ENCODE peak calls at places on chromosomes 16 and 17, in seven cellular contexts. One of them, this sample, is unnamed.

GRCh38 chr17:2282297-2282873 is 21.2 kb downstream of the SMG6 start:
- DNase-seq in EL: peak; percentile 84
- DNase-seq in kidney glomerular epithelial cell: peak; percentile 50
- DNase-seq in stimulated activated CD8-positive, alpha-beta memory T cell treated with anti-CD3 and anti-CD28 coated beads, Interleukin-7, amount 100 ng/mL, for 1 hour: no peak
- DNase-seq in mucosa of descending colon: no peak
- DNase-seq in T-helper 9 cell: no peak
- DNase-seq in effector memory CD8-positive, alpha-beta T cell: peak; percentile 17
- DNase-seq in this sample: no peak

GRCh38 chr16:58456193-58456592 is 43.8 kb upstream of the NDRG4 start:
- DNase-seq in EL: no peak
- DNase-seq in kidney glomerular epithelial cell: no peak
- DNase-seq in stimulated activated CD8-positive, alpha-beta memory T cell treated with anti-CD3 and anti-CD28 coated beads, Interleukin-7, amount 100 ng/mL, for 1 hour: no peak
- DNase-seq in mucosa of descending colon: no peak
- DNase-seq in T-helper 9 cell: no peak
- DNase-seq in effector memory CD8-positive, alpha-beta T cell: no peak
- DNase-seq in this sample: no peak

GRCh38 chr17:78142113-78142861 is 3.9 kb upstream of the C17orf99 start:
- DNase-seq in EL: peak; percentile 47
- DNase-seq in kidney glomerular epithelial cell: peak; percentile 77
- DNase-seq in stimulated activated CD8-positive, alpha-beta memory T cell treated with anti-CD3 and anti-CD28 coated beads, Interleukin-7, amount 100 ng/mL, for 1 hour: no peak
- DNase-seq in mucosa of descending colon: peak; percentile 77
- DNase-seq in T-helper 9 cell: no peak
- DNase-seq in effector memory CD8-positive, alpha-beta T cell: no peak
- DNase-seq in this sample: peak; percentile 79

GRCh38 chr17:81163703-81164413 is 1.4 kb upstream of the PVALEF start:
- DNase-seq in EL: no peak
- DNase-seq in kidney glomerular epithelial cell: no peak
- DNase-seq in stimulated activated CD8-positive, alpha-beta memory T cell treated with anti-CD3 and anti-CD28 coated beads, Interleukin-7, amount 100 ng/mL, for 1 hour: no peak
- DNase-seq in mucosa of descending colon: no peak
- DNase-seq in T-helper 9 cell: no peak
- DNase-seq in effector memory CD8-positive, alpha-beta T cell: no peak
- DNase-seq in this sample: no peak

GRCh38 chr17:1532836-1533602 is 16.6 kb upstream of the INPP5K start:
- DNase-seq in EL: no peak
- DNase-seq in kidney glomerular epithelial cell: no peak
- DNase-seq in stimulated activated CD8-positive, alpha-beta memory T cell treated with anti-CD3 and anti-CD28 coated beads, Interleukin-7, amount 100 ng/mL, for 1 hour: peak; percentile 13
- DNase-seq in mucosa of descending colon: no peak
- DNase-seq in T-helper 9 cell: peak; percentile 32
- DNase-seq in effector memory CD8-positive, alpha-beta T cell: peak; percentile 17
- DNase-seq in this sample: no peak

GRCh38 chr17:13647551-13647950 is 45.8 kb upstream of the HS3ST3A1 start:
- DNase-seq in EL: no peak
- DNase-seq in kidney glomerular epithelial cell: no peak
- DNase-seq in stimulated activated CD8-positive, alpha-beta memory T cell treated with anti-CD3 and anti-CD28 coated beads, Interleukin-7, amount 100 ng/mL, for 1 hour: no peak
- DNase-seq in mucosa of descending colon: peak; percentile 5
- DNase-seq in T-helper 9 cell: no peak
- DNase-seq in effector memory CD8-positive, alpha-beta T cell: no peak
- DNase-seq in this sample: no peak

GRCh38 chr17:43393944-43394482 is 4.8 kb upstream of the ARL4D start:
- DNase-seq in EL: peak; percentile 89
- DNase-seq in kidney glomerular epithelial cell: peak; percentile 65
- DNase-seq in stimulated activated CD8-positive, alpha-beta memory T cell treated with anti-CD3 and anti-CD28 coated beads, Interleukin-7, amount 100 ng/mL, for 1 hour: peak; percentile 80
- DNase-seq in mucosa of descending colon: peak; percentile 99
- DNase-seq in T-helper 9 cell: peak; percentile 88
- DNase-seq in effector memory CD8-positive, alpha-beta T cell: peak; percentile 91
- DNase-seq in this sample: peak; percentile 95

GRCh38 chr16:61862756-61863155 is 173.5 kb downstream of the CDH8 start:
- DNase-seq in EL: no peak
- DNase-seq in kidney glomerular epithelial cell: no peak
- DNase-seq in stimulated activated CD8-positive, alpha-beta memory T cell treated with anti-CD3 and anti-CD28 coated beads, Interleukin-7, amount 100 ng/mL, for 1 hour: no peak
- DNase-seq in mucosa of descending colon: no peak
- DNase-seq in T-helper 9 cell: no peak
- DNase-seq in effector memory CD8-positive, alpha-beta T cell: no peak
- DNase-seq in this sample: no peak

GRCh38 chr16:73949574-73950348 is 346.9 kb upstream of the PSMD7 start:
- DNase-seq in EL: peak; percentile 61
- DNase-seq in kidney glomerular epithelial cell: no peak
- DNase-seq in stimulated activated CD8-positive, alpha-beta memory T cell treated with anti-CD3 and anti-CD28 coated beads, Interleukin-7, amount 100 ng/mL, for 1 hour: no peak
- DNase-seq in mucosa of descending colon: peak; percentile 40
- DNase-seq in T-helper 9 cell: no peak
- DNase-seq in effector memory CD8-positive, alpha-beta T cell: no peak
- DNase-seq in this sample: no peak

GRCh38 chr17:30429155-30429554 is 48.1 kb upstream of the GOSR1 start:
- DNase-seq in EL: peak; percentile 48
- DNase-seq in kidney glomerular epithelial cell: peak; percentile 39
- DNase-seq in stimulated activated CD8-positive, alpha-beta memory T cell treated with anti-CD3 and anti-CD28 coated beads, Interleukin-7, amount 100 ng/mL, for 1 hour: no peak
- DNase-seq in mucosa of descending colon: no peak
- DNase-seq in T-helper 9 cell: no peak
- DNase-seq in effector memory CD8-positive, alpha-beta T cell: no peak
- DNase-seq in this sample: no peak

GRCh38 chr17:74028717-74029116 is 174.8 kb upstream of the RPL38 start:
- DNase-seq in EL: no peak
- DNase-seq in kidney glomerular epithelial cell: no peak
- DNase-seq in stimulated activated CD8-positive, alpha-beta memory T cell treated with anti-CD3 and anti-CD28 coated beads, Interleukin-7, amount 100 ng/mL, for 1 hour: no peak
- DNase-seq in mucosa of descending colon: no peak
- DNase-seq in T-helper 9 cell: no peak
- DNase-seq in effector memory CD8-positive, alpha-beta T cell: no peak
- DNase-seq in this sample: no peak

GRCh38 chr17:38602453-38602852 is 3.3 kb downstream of the SRCIN1 start:
- DNase-seq in EL: no peak
- DNase-seq in kidney glomerular epithelial cell: no peak
- DNase-seq in stimulated activated CD8-positive, alpha-beta memory T cell treated with anti-CD3 and anti-CD28 coated beads, Interleukin-7, amount 100 ng/mL, for 1 hour: no peak
- DNase-seq in mucosa of descending colon: no peak
- DNase-seq in T-helper 9 cell: no peak
- DNase-seq in effector memory CD8-positive, alpha-beta T cell: no peak
- DNase-seq in this sample: no peak

GRCh38 chr17:44987883-44988195 is 19.7 kb upstream of the C1QL1 start:
- DNase-seq in EL: no peak
- DNase-seq in kidney glomerular epithelial cell: no peak
- DNase-seq in stimulated activated CD8-positive, alpha-beta memory T cell treated with anti-CD3 and anti-CD28 coated beads, Interleukin-7, amount 100 ng/mL, for 1 hour: no peak
- DNase-seq in mucosa of descending colon: no peak
- DNase-seq in T-helper 9 cell: no peak
- DNase-seq in effector memory CD8-positive, alpha-beta T cell: no peak
- DNase-seq in this sample: no peak

GRCh38 chr16:70769131-70769530 is 31.8 kb downstream of the VAC14 start:
- DNase-seq in EL: no peak
- DNase-seq in kidney glomerular epithelial cell: no peak
- DNase-seq in stimulated activated CD8-positive, alpha-beta memory T cell treated with anti-CD3 and anti-CD28 coated beads, Interleukin-7, amount 100 ng/mL, for 1 hour: no peak
- DNase-seq in mucosa of descending colon: no peak
- DNase-seq in T-helper 9 cell: no peak
- DNase-seq in effector memory CD8-positive, alpha-beta T cell: no peak
- DNase-seq in this sample: no peak

GRCh38 chr17:65514082-65514481 is 47.4 kb downstream of the AXIN2 start:
- DNase-seq in EL: peak; percentile 84
- DNase-seq in kidney glomerular epithelial cell: no peak
- DNase-seq in stimulated activated CD8-positive, alpha-beta memory T cell treated with anti-CD3 and anti-CD28 coated beads, Interleukin-7, amount 100 ng/mL, for 1 hour: no peak
- DNase-seq in mucosa of descending colon: no peak
- DNase-seq in T-helper 9 cell: no peak
- DNase-seq in effector memory CD8-positive, alpha-beta T cell: no peak
- DNase-seq in this sample: no peak

GRCh38 chr16:71851726-71852125 is 6.0 kb downstream of the ATXN1L start:
- DNase-seq in EL: no peak
- DNase-seq in kidney glomerular epithelial cell: no peak
- DNase-seq in stimulated activated CD8-positive, alpha-beta memory T cell treated with anti-CD3 and anti-CD28 coated beads, Interleukin-7, amount 100 ng/mL, for 1 hour: no peak
- DNase-seq in mucosa of descending colon: no peak
- DNase-seq in T-helper 9 cell: no peak
- DNase-seq in effector memory CD8-positive, alpha-beta T cell: no peak
- DNase-seq in this sample: no peak

GRCh38 chr17:41329279-41329925 is 13.9 kb upstream of the KRTAP17-1 start:
- DNase-seq in EL: peak; percentile 81
- DNase-seq in kidney glomerular epithelial cell: peak; percentile 39
- DNase-seq in stimulated activated CD8-positive, alpha-beta memory T cell treated with anti-CD3 and anti-CD28 coated beads, Interleukin-7, amount 100 ng/mL, for 1 hour: no peak
- DNase-seq in mucosa of descending colon: peak; percentile 67
- DNase-seq in T-helper 9 cell: no peak
- DNase-seq in effector memory CD8-positive, alpha-beta T cell: no peak
- DNase-seq in this sample: peak; percentile 41

GRCh38 chr16:50530277-50531236 is 17.6 kb upstream of the NKD1 start:
- DNase-seq in EL: no peak
- DNase-seq in kidney glomerular epithelial cell: no peak
- DNase-seq in stimulated activated CD8-positive, alpha-beta memory T cell treated with anti-CD3 and anti-CD28 coated beads, Interleukin-7, amount 100 ng/mL, for 1 hour: no peak
- DNase-seq in mucosa of descending colon: no peak
- DNase-seq in T-helper 9 cell: no peak
- DNase-seq in effector memory CD8-positive, alpha-beta T cell: no peak
- DNase-seq in this sample: peak; percentile 72

GRCh38 chr17:39950871-39951348 is 11.9 kb upstream of the GSDMA start:
- DNase-seq in EL: no peak
- DNase-seq in kidney glomerular epithelial cell: no peak
- DNase-seq in stimulated activated CD8-positive, alpha-beta memory T cell treated with anti-CD3 and anti-CD28 coated beads, Interleukin-7, amount 100 ng/mL, for 1 hour: no peak
- DNase-seq in mucosa of descending colon: no peak
- DNase-seq in T-helper 9 cell: no peak
- DNase-seq in effector memory CD8-positive, alpha-beta T cell: no peak
- DNase-seq in this sample: no peak

GRCh38 chr17:48852251-48852650 is 21.4 kb downstream of the CALCOCO2 start:
- DNase-seq in EL: no peak
- DNase-seq in kidney glomerular epithelial cell: no peak
- DNase-seq in stimulated activated CD8-positive, alpha-beta memory T cell treated with anti-CD3 and anti-CD28 coated beads, Interleukin-7, amount 100 ng/mL, for 1 hour: no peak
- DNase-seq in mucosa of descending colon: no peak
- DNase-seq in T-helper 9 cell: no peak
- DNase-seq in effector memory CD8-positive, alpha-beta T cell: no peak
- DNase-seq in this sample: no peak

GRCh38 chr17:43917016-43917347 is 9.6 kb upstream of the MPP2 start:
- DNase-seq in EL: no peak
- DNase-seq in kidney glomerular epithelial cell: no peak
- DNase-seq in stimulated activated CD8-positive, alpha-beta memory T cell treated with anti-CD3 and anti-CD28 coated beads, Interleukin-7, amount 100 ng/mL, for 1 hour: no peak
- DNase-seq in mucosa of descending colon: no peak
- DNase-seq in T-helper 9 cell: no peak
- DNase-seq in effector memory CD8-positive, alpha-beta T cell: no peak
- DNase-seq in this sample: no peak

GRCh38 chr17:74619077-74619673 is 4.4 kb downstream of the CD300E start:
- DNase-seq in EL: no peak
- DNase-seq in kidney glomerular epithelial cell: no peak
- DNase-seq in stimulated activated CD8-positive, alpha-beta memory T cell treated with anti-CD3 and anti-CD28 coated beads, Interleukin-7, amount 100 ng/mL, for 1 hour: no peak
- DNase-seq in mucosa of descending colon: no peak
- DNase-seq in T-helper 9 cell: no peak
- DNase-seq in effector memory CD8-positive, alpha-beta T cell: no peak
- DNase-seq in this sample: no peak

GRCh38 chr17:17491031-17491471 is 5.1 kb downstream of the RASD1 start:
- DNase-seq in EL: no peak
- DNase-seq in kidney glomerular epithelial cell: no peak
- DNase-seq in stimulated activated CD8-positive, alpha-beta memory T cell treated with anti-CD3 and anti-CD28 coated beads, Interleukin-7, amount 100 ng/mL, for 1 hour: no peak
- DNase-seq in mucosa of descending colon: no peak
- DNase-seq in T-helper 9 cell: no peak
- DNase-seq in effector memory CD8-positive, alpha-beta T cell: no peak
- DNase-seq in this sample: no peak

GRCh38 chr17:81558941-81559806 is 7.0 kb upstream of the FAAP100 start:
- DNase-seq in EL: no peak
- DNase-seq in kidney glomerular epithelial cell: no peak
- DNase-seq in stimulated activated CD8-positive, alpha-beta memory T cell treated with anti-CD3 and anti-CD28 coated beads, Interleukin-7, amount 100 ng/mL, for 1 hour: no peak
- DNase-seq in mucosa of descending colon: no peak
- DNase-seq in T-helper 9 cell: no peak
- DNase-seq in effector memory CD8-positive, alpha-beta T cell: no peak
- DNase-seq in this sample: no peak

GRCh38 chr17:47948706-47949196 is 7.4 kb downstream of the PNPO start:
- DNase-seq in EL: no peak
- DNase-seq in kidney glomerular epithelial cell: peak; percentile 66
- DNase-seq in stimulated activated CD8-positive, alpha-beta memory T cell treated with anti-CD3 and anti-CD28 coated beads, Interleukin-7, amount 100 ng/mL, for 1 hour: no peak
- DNase-seq in mucosa of descending colon: peak; percentile 53
- DNase-seq in T-helper 9 cell: no peak
- DNase-seq in effector memory CD8-positive, alpha-beta T cell: no peak
- DNase-seq in this sample: peak; percentile 84

GRCh38 chr17:44909681-44910144 is 5.6 kb downstream of the GFAP start:
- DNase-seq in EL: peak; percentile 94
- DNase-seq in kidney glomerular epithelial cell: peak; percentile 24
- DNase-seq in stimulated activated CD8-positive, alpha-beta memory T cell treated with anti-CD3 and anti-CD28 coated beads, Interleukin-7, amount 100 ng/mL, for 1 hour: no peak
- DNase-seq in mucosa of descending colon: no peak
- DNase-seq in T-helper 9 cell: no peak
- DNase-seq in effector memory CD8-positive, alpha-beta T cell: no peak
- DNase-seq in this sample: no peak

GRCh38 chr17:55285340-55286301 is 20.9 kb downstream of the HLF start:
- DNase-seq in EL: peak; percentile 20
- DNase-seq in kidney glomerular epithelial cell: no peak
- DNase-seq in stimulated activated CD8-positive, alpha-beta memory T cell treated with anti-CD3 and anti-CD28 coated beads, Interleukin-7, amount 100 ng/mL, for 1 hour: no peak
- DNase-seq in mucosa of descending colon: peak; percentile 90
- DNase-seq in T-helper 9 cell: no peak
- DNase-seq in effector memory CD8-positive, alpha-beta T cell: no peak
- DNase-seq in this sample: peak; percentile 90

GRCh38 chr17:60640503-60640902 is 37.1 kb upstream of the BCAS3 start:
- DNase-seq in EL: peak; percentile 34
- DNase-seq in kidney glomerular epithelial cell: no peak
- DNase-seq in stimulated activated CD8-positive, alpha-beta memory T cell treated with anti-CD3 and anti-CD28 coated beads, Interleukin-7, amount 100 ng/mL, for 1 hour: no peak
- DNase-seq in mucosa of descending colon: no peak
- DNase-seq in T-helper 9 cell: no peak
- DNase-seq in effector memory CD8-positive, alpha-beta T cell: no peak
- DNase-seq in this sample: no peak

GRCh38 chr16:69376393-69377059 is 9.3 kb downstream of the TERF2 start:
- DNase-seq in EL: no peak
- DNase-seq in kidney glomerular epithelial cell: no peak
- DNase-seq in stimulated activated CD8-positive, alpha-beta memory T cell treated with anti-CD3 and anti-CD28 coated beads, Interleukin-7, amount 100 ng/mL, for 1 hour: no peak
- DNase-seq in mucosa of descending colon: no peak
- DNase-seq in T-helper 9 cell: no peak
- DNase-seq in effector memory CD8-positive, alpha-beta T cell: no peak
- DNase-seq in this sample: no peak

GRCh38 chr17:673200-673681 is 41.4 kb downstream of the VPS53 start:
- DNase-seq in EL: no peak
- DNase-seq in kidney glomerular epithelial cell: no peak
- DNase-seq in stimulated activated CD8-positive, alpha-beta memory T cell treated with anti-CD3 and anti-CD28 coated beads, Interleukin-7, amount 100 ng/mL, for 1 hour: no peak
- DNase-seq in mucosa of descending colon: no peak
- DNase-seq in T-helper 9 cell: no peak
- DNase-seq in effector memory CD8-positive, alpha-beta T cell: no peak
- DNase-seq in this sample: no peak

GRCh38 chr17:76207670-76208069 is 32.6 kb downstream of the RNF157 start:
- DNase-seq in EL: no peak
- DNase-seq in kidney glomerular epithelial cell: no peak
- DNase-seq in stimulated activated CD8-positive, alpha-beta memory T cell treated with anti-CD3 and anti-CD28 coated beads, Interleukin-7, amount 100 ng/mL, for 1 hour: no peak
- DNase-seq in mucosa of descending colon: no peak
- DNase-seq in T-helper 9 cell: no peak
- DNase-seq in effector memory CD8-positive, alpha-beta T cell: no peak
- DNase-seq in this sample: no peak

GRCh38 chr16:29767062-29767461 is 11.0 kb upstream of the ZG16 start:
- DNase-seq in EL: no peak
- DNase-seq in kidney glomerular epithelial cell: no peak
- DNase-seq in stimulated activated CD8-positive, alpha-beta memory T cell treated with anti-CD3 and anti-CD28 coated beads, Interleukin-7, amount 100 ng/mL, for 1 hour: no peak
- DNase-seq in mucosa of descending colon: no peak
- DNase-seq in T-helper 9 cell: no peak
- DNase-seq in effector memory CD8-positive, alpha-beta T cell: no peak
- DNase-seq in this sample: no peak

GRCh38 chr17:77846531-77847085 is 111.9 kb upstream of the TNRC6C start:
- DNase-seq in EL: no peak
- DNase-seq in kidney glomerular epithelial cell: no peak
- DNase-seq in stimulated activated CD8-positive, alpha-beta memory T cell treated with anti-CD3 and anti-CD28 coated beads, Interleukin-7, amount 100 ng/mL, for 1 hour: no peak
- DNase-seq in mucosa of descending colon: no peak
- DNase-seq in T-helper 9 cell: peak; percentile 39
- DNase-seq in effector memory CD8-positive, alpha-beta T cell: no peak
- DNase-seq in this sample: no peak

GRCh38 chr17:7380855-7381683 is at the start of gene TNK1:
- DNase-seq in EL: no peak
- DNase-seq in kidney glomerular epithelial cell: no peak
- DNase-seq in stimulated activated CD8-positive, alpha-beta memory T cell treated with anti-CD3 and anti-CD28 coated beads, Interleukin-7, amount 100 ng/mL, for 1 hour: no peak
- DNase-seq in mucosa of descending colon: peak; percentile 87
- DNase-seq in T-helper 9 cell: no peak
- DNase-seq in effector memory CD8-positive, alpha-beta T cell: no peak
- DNase-seq in this sample: peak; percentile 89

GRCh38 chr17:16027708-16028584 is 28.3 kb downstream of the TTC19 start:
- DNase-seq in EL: peak; percentile 94
- DNase-seq in kidney glomerular epithelial cell: peak; percentile 93
- DNase-seq in stimulated activated CD8-positive, alpha-beta memory T cell treated with anti-CD3 and anti-CD28 coated beads, Interleukin-7, amount 100 ng/mL, for 1 hour: no peak
- DNase-seq in mucosa of descending colon: no peak
- DNase-seq in T-helper 9 cell: no peak
- DNase-seq in effector memory CD8-positive, alpha-beta T cell: no peak
- DNase-seq in this sample: no peak

GRCh38 chr17:4980644-4981216 is 6.7 kb downstream of the CAMTA2 start:
- DNase-seq in EL: peak; percentile 51
- DNase-seq in kidney glomerular epithelial cell: peak; percentile 39
- DNase-seq in stimulated activated CD8-positive, alpha-beta memory T cell treated with anti-CD3 and anti-CD28 coated beads, Interleukin-7, amount 100 ng/mL, for 1 hour: no peak
- DNase-seq in mucosa of descending colon: peak; percentile 82
- DNase-seq in T-helper 9 cell: no peak
- DNase-seq in effector memory CD8-positive, alpha-beta T cell: peak; percentile 58
- DNase-seq in this sample: no peak

GRCh38 chr17:7523033-7523432 is 25.8 kb upstream of the TNFSF12 start:
- DNase-seq in EL: peak; percentile 13
- DNase-seq in kidney glomerular epithelial cell: no peak
- DNase-seq in stimulated activated CD8-positive, alpha-beta memory T cell treated with anti-CD3 and anti-CD28 coated beads, Interleukin-7, amount 100 ng/mL, for 1 hour: peak; percentile 31
- DNase-seq in mucosa of descending colon: peak; percentile 30
- DNase-seq in T-helper 9 cell: peak; percentile 49
- DNase-seq in effector memory CD8-positive, alpha-beta T cell: no peak
- DNase-seq in this sample: peak; percentile 43

GRCh38 chr17:72501404-72502110 is 380.7 kb downstream of the SOX9 start:
- DNase-seq in EL: no peak
- DNase-seq in kidney glomerular epithelial cell: no peak
- DNase-seq in stimulated activated CD8-positive, alpha-beta memory T cell treated with anti-CD3 and anti-CD28 coated beads, Interleukin-7, amount 100 ng/mL, for 1 hour: no peak
- DNase-seq in mucosa of descending colon: no peak
- DNase-seq in T-helper 9 cell: no peak
- DNase-seq in effector memory CD8-positive, alpha-beta T cell: no peak
- DNase-seq in this sample: peak; percentile 90